ENCODE peak calls at places on chromosomes 12 and 14, in four cellular contexts. H is frontal cortex; G is naive thymus-derived CD8-positive, alpha-beta T cell; C is EL. B is an unnamed sample.

GRCh38 chr12:52010152-52010622 is 3.4 kb downstream of the TAMALIN start:
- DNase-seq in C (peak; percentile 48), G (no peak), H (peak; percentile 85), B (no peak)

GRCh38 chr12:13114251-13115052 is 11.0 kb upstream of the GSG1 start:
- DNase-seq in G (no peak), C (no peak), H (no peak), B (no peak)

GRCh38 chr12:27967551-27968054 is 4.9 kb downstream of the PTHLH start:
- DNase-seq in H (no peak), G (no peak), C (peak; percentile 60), B (no peak)

GRCh38 chr14:95207475-95208253 is 50.3 kb upstream of the DICER1 start:
- DNase-seq in G (no peak), H (no peak), C (no peak), B (no peak)

GRCh38 chr12:27635349-27635972 is 60.8 kb upstream of the REP15 start:
- DNase-seq in H (peak; percentile 8), C (peak; percentile 67), G (no peak), B (peak; percentile 66)

GRCh38 chr12:12661086-12661485 is 34.9 kb downstream of the GPR19 start:
- DNase-seq in G (no peak), H (no peak), C (peak; percentile 79), B (no peak)

GRCh38 chr14:100873083-100873482 is 30.4 kb downstream of the RTL1 start:
- DNase-seq in C (no peak), H (no peak), G (no peak), B (no peak)

GRCh38 chr14:102838531-102838930 is 61.3 kb downstream of the TRAF3 start:
- DNase-seq in H (no peak), G (no peak), C (no peak), B (no peak)

GRCh38 chr14:104101086-104101621 is 15.7 kb downstream of the ASPG start:
- DNase-seq in H (no peak), C (no peak), G (no peak), B (no peak)

GRCh38 chr12:107736914-107737313 is 24.0 kb downstream of the PRDM4 start:
- DNase-seq in G (no peak), C (no peak), H (no peak), B (no peak)

GRCh38 chr12:64187370-64187769 is 34.7 kb downstream of the KICS2 start:
- DNase-seq in H (no peak), C (peak; percentile 73), G (no peak), B (no peak)

GRCh38 chr12:43406797-43407196 is 145.2 kb downstream of the ADAMTS20 start:
- DNase-seq in G (no peak), C (no peak), H (no peak), B (no peak)

GRCh38 chr14:96078687-96079016 is 39.5 kb downstream of the C14orf132 start:
- DNase-seq in C (no peak), G (no peak), H (no peak), B (no peak)

B was measured in T47D.